ENCODE peak calls at places on chromosomes 13 and 19, in ten cellular contexts. One of them, this sample, is unnamed. For H3K4me1, the result is how much of the 10 kb centered on the place peaks cover.

GRCh38 chr19:39031368-39032163 is 783 bp downstream of the FBXO27 start:
- DNase-seq in K562: peak
- DNase-seq in lower lobe of right lung: peak
- DNase-seq in uterus: peak
- DNase-seq in neural progenitor cell: peak
- DNase-seq in Peyer's patch: peak
- DNase-seq in ovary: peak
- DNase-seq in CD8-positive, alpha-beta T cell: peak
- DNase-seq in tibial artery: peak
- DNase-seq in tibial nerve: peak
- DNase-seq in this sample: peak

GRCh38 chr13:64553411-64554129 is 2676.6 kb downstream of the PCDH9 start:
- DNase-seq in tibial nerve: no peak
- DNase-seq in lower lobe of right lung: no peak
- DNase-seq in ovary: no peak
- DNase-seq in neural progenitor cell: no peak
- DNase-seq in tibial artery: no peak
- DNase-seq in uterus: no peak
- DNase-seq in Peyer's patch: no peak
- DNase-seq in K562: no peak
- DNase-seq in CD8-positive, alpha-beta T cell: no peak
- DNase-seq in this sample: no peak

GRCh38 chr19:44051654-44052402 is at the start of gene ZNF223:
- DNase-seq in uterus: peak
- DNase-seq in Peyer's patch: peak
- DNase-seq in CD8-positive, alpha-beta T cell: peak
- DNase-seq in lower lobe of right lung: peak
- DNase-seq in tibial artery: peak
- DNase-seq in tibial nerve: peak
- DNase-seq in K562: peak
- DNase-seq in neural progenitor cell: peak
- DNase-seq in ovary: peak
- DNase-seq in this sample: peak

GRCh38 chr13:51829236-51829899 is 15.6 kb downstream of the TMEM272 start:
- DNase-seq in CD8-positive, alpha-beta T cell: no peak
- DNase-seq in lower lobe of right lung: no peak
- DNase-seq in tibial nerve: no peak
- DNase-seq in K562: no peak
- DNase-seq in uterus: no peak
- DNase-seq in neural progenitor cell: no peak
- DNase-seq in ovary: no peak
- DNase-seq in Peyer's patch: no peak
- DNase-seq in tibial artery: no peak
- DNase-seq in this sample: no peak

GRCh38 chr13:75461314-75461713 is 20.7 kb downstream of the TBC1D4 start:
- DNase-seq in Peyer's patch: no peak
- DNase-seq in tibial artery: no peak
- DNase-seq in lower lobe of right lung: no peak
- DNase-seq in CD8-positive, alpha-beta T cell: no peak
- DNase-seq in K562: no peak
- DNase-seq in uterus: no peak
- DNase-seq in neural progenitor cell: no peak
- DNase-seq in ovary: no peak
- DNase-seq in tibial nerve: no peak
- DNase-seq in this sample: no peak

GRCh38 chr13:61908906-61909305 is 493.3 kb upstream of the PCDH20 start:
- DNase-seq in K562: no peak
- DNase-seq in tibial nerve: no peak
- DNase-seq in tibial artery: no peak
- DNase-seq in ovary: no peak
- DNase-seq in lower lobe of right lung: no peak
- DNase-seq in Peyer's patch: no peak
- DNase-seq in neural progenitor cell: no peak
- DNase-seq in uterus: no peak
- DNase-seq in CD8-positive, alpha-beta T cell: no peak
- DNase-seq in this sample: no peak

GRCh38 chr19:41478171-41478570 is 35.2 kb downstream of the ERICH4 start:
- DNase-seq in lower lobe of right lung: no peak
- DNase-seq in ovary: no peak
- DNase-seq in neural progenitor cell: no peak
- DNase-seq in CD8-positive, alpha-beta T cell: no peak
- DNase-seq in uterus: no peak
- DNase-seq in Peyer's patch: no peak
- DNase-seq in tibial artery: no peak
- DNase-seq in K562: no peak
- DNase-seq in tibial nerve: no peak
- DNase-seq in this sample: no peak

GRCh38 chr13:73943137-73943964 is 190.9 kb downstream of the KLF12 start:
- DNase-seq in tibial artery: no peak
- DNase-seq in Peyer's patch: no peak
- DNase-seq in CD8-positive, alpha-beta T cell: no peak
- DNase-seq in neural progenitor cell: no peak
- DNase-seq in K562: no peak
- DNase-seq in tibial nerve: no peak
- DNase-seq in uterus: no peak
- DNase-seq in lower lobe of right lung: no peak
- DNase-seq in ovary: no peak
- DNase-seq in this sample: no peak

GRCh38 chr19:35350591-35350990 is 2.9 kb downstream of the FFAR1 start:
- DNase-seq in tibial nerve: no peak
- DNase-seq in CD8-positive, alpha-beta T cell: no peak
- DNase-seq in neural progenitor cell: no peak
- DNase-seq in K562: no peak
- DNase-seq in lower lobe of right lung: peak
- DNase-seq in uterus: no peak
- DNase-seq in Peyer's patch: peak
- DNase-seq in tibial artery: peak
- DNase-seq in ovary: peak
- DNase-seq in this sample: no peak

GRCh38 chr19:35351441-35352176 is 3.9 kb downstream of the FFAR1 start:
- DNase-seq in ovary: peak
- DNase-seq in Peyer's patch: peak
- DNase-seq in tibial nerve: no peak
- DNase-seq in uterus: no peak
- DNase-seq in neural progenitor cell: no peak
- DNase-seq in tibial artery: no peak
- DNase-seq in CD8-positive, alpha-beta T cell: no peak
- DNase-seq in K562: peak
- DNase-seq in lower lobe of right lung: peak
- DNase-seq in this sample: no peak

GRCh38 chr19:35352177-35352447 is 4.4 kb downstream of the FFAR1 start:
- DNase-seq in neural progenitor cell: no peak
- DNase-seq in CD8-positive, alpha-beta T cell: no peak
- DNase-seq in tibial artery: no peak
- DNase-seq in lower lobe of right lung: no peak
- DNase-seq in Peyer's patch: no peak
- DNase-seq in ovary: no peak
- DNase-seq in uterus: no peak
- DNase-seq in K562: no peak
- DNase-seq in tibial nerve: no peak
- DNase-seq in this sample: no peak

GRCh38 chr19:35353635-35354034 is 4.6 kb upstream of the FFAR3 start:
- DNase-seq in tibial nerve: no peak
- DNase-seq in tibial artery: peak
- DNase-seq in K562: peak
- DNase-seq in neural progenitor cell: no peak
- DNase-seq in ovary: no peak
- DNase-seq in uterus: no peak
- DNase-seq in CD8-positive, alpha-beta T cell: no peak
- DNase-seq in Peyer's patch: no peak
- DNase-seq in lower lobe of right lung: peak
- DNase-seq in this sample: no peak

DNA sequence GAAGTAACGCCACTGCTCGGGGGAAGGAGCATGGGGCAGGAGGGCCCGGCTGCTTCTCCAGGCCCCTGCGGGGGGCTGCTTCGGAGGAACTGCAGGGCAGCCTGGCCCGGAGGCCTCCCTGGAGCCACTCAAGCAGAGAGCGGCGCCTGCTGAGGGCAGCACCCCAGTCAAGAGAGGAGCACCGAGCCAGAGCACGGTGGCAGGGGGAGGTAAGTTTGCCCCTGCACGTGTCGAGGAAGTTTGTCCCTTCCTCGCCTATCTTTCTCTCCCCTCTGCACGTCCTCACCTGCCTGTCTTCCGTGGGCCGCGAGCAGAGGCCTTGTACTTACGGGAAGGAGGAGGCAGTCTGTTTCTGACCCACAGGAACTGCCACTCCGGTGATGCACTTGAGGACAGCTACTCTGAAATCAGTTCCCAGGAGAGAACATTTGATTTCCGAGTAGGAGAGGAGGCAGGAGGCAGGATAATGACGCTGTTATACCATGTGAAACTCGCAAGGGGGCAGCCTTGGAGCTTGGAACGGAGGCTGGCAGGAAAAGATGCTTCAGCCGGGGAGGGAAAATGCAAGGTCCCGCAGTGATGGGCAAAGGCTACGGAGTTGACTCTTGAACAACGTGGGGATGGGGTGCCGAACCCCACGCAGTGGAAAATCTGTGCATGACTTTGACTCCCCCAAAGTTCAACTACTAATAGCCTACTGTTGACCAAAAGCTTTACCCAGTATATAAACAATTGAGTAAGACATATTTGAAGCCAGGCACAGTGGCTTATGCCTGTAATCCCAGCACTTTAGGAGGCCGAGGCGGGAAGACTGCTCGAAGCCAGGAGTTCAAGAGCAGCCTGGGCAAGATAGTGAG is 5.0 kb downstream of the FFAR1 start:
- DNase-seq in CD8-positive, alpha-beta T cell: peak
- DNase-seq in K562: peak
- DNase-seq in Peyer's patch: peak
- DNase-seq in tibial nerve: no peak
- DNase-seq in ovary: peak
- DNase-seq in uterus: no peak
- DNase-seq in lower lobe of right lung: peak
- DNase-seq in tibial artery: peak
- DNase-seq in neural progenitor cell: peak
- DNase-seq in this sample: no peak
- TF ChIP-seq CTCF in CD8-positive, alpha-beta T cell: peak
- TF ChIP-seq CTCF in K562: peak
- TF ChIP-seq CTCF in Peyer's patch: peak
- TF ChIP-seq CTCF in tibial nerve: peak
- TF ChIP-seq CTCF in ovary: peak
- TF ChIP-seq CTCF in uterus: peak
- TF ChIP-seq CTCF in lower lobe of right lung: peak
- TF ChIP-seq CTCF in tibial artery: peak
- TF ChIP-seq CTCF in neural progenitor cell: peak
- TF ChIP-seq CTCF in this sample: peak

GRCh38 chr13:33353210-33353609 is 67.7 kb upstream of the STARD13 start:
- DNase-seq in K562: no peak
- DNase-seq in uterus: no peak
- DNase-seq in CD8-positive, alpha-beta T cell: no peak
- DNase-seq in neural progenitor cell: no peak
- DNase-seq in tibial artery: peak
- DNase-seq in Peyer's patch: peak
- DNase-seq in lower lobe of right lung: peak
- DNase-seq in tibial nerve: peak
- DNase-seq in ovary: no peak
- DNase-seq in this sample: peak

GRCh38 chr13:33352520-33352919 is 67.0 kb upstream of the STARD13 start:
- DNase-seq in neural progenitor cell: no peak
- DNase-seq in Peyer's patch: no peak
- DNase-seq in K562: no peak
- DNase-seq in tibial artery: no peak
- DNase-seq in uterus: no peak
- DNase-seq in ovary: no peak
- DNase-seq in tibial nerve: no peak
- DNase-seq in lower lobe of right lung: no peak
- DNase-seq in CD8-positive, alpha-beta T cell: no peak
- DNase-seq in this sample: no peak

GRCh38 chr13:33355470-33355869 is 69.9 kb upstream of the STARD13 start:
- DNase-seq in ovary: no peak
- DNase-seq in CD8-positive, alpha-beta T cell: no peak
- DNase-seq in tibial artery: no peak
- DNase-seq in neural progenitor cell: no peak
- DNase-seq in tibial nerve: no peak
- DNase-seq in Peyer's patch: no peak
- DNase-seq in K562: no peak
- DNase-seq in uterus: no peak
- DNase-seq in lower lobe of right lung: no peak
- DNase-seq in this sample: no peak

GRCh38 chr13:33352023-33352422 is 66.5 kb upstream of the STARD13 start:
- DNase-seq in K562: no peak
- DNase-seq in neural progenitor cell: no peak
- DNase-seq in ovary: no peak
- DNase-seq in tibial artery: no peak
- DNase-seq in uterus: no peak
- DNase-seq in lower lobe of right lung: no peak
- DNase-seq in tibial nerve: no peak
- DNase-seq in Peyer's patch: no peak
- DNase-seq in CD8-positive, alpha-beta T cell: no peak
- DNase-seq in this sample: no peak

GRCh38 chr13:33353646-33354045 is 68.1 kb upstream of the STARD13 start:
- DNase-seq in tibial nerve: no peak
- DNase-seq in neural progenitor cell: no peak
- DNase-seq in CD8-positive, alpha-beta T cell: no peak
- DNase-seq in uterus: no peak
- DNase-seq in K562: no peak
- DNase-seq in Peyer's patch: no peak
- DNase-seq in ovary: no peak
- DNase-seq in lower lobe of right lung: no peak
- DNase-seq in tibial artery: no peak
- DNase-seq in this sample: no peak
- H3K27ac ChIP-seq in tibial nerve: no peak
- H3K27ac ChIP-seq in neural progenitor cell: no peak
- H3K27ac ChIP-seq in CD8-positive, alpha-beta T cell: no peak
- H3K27ac ChIP-seq in uterus: no peak
- H3K27ac ChIP-seq in K562: no peak
- H3K27ac ChIP-seq in Peyer's patch: peak
- H3K27ac ChIP-seq in ovary: no peak
- H3K27ac ChIP-seq in lower lobe of right lung: peak
- H3K27ac ChIP-seq in tibial artery: no peak
- H3K27ac ChIP-seq in this sample: peak

DNA sequence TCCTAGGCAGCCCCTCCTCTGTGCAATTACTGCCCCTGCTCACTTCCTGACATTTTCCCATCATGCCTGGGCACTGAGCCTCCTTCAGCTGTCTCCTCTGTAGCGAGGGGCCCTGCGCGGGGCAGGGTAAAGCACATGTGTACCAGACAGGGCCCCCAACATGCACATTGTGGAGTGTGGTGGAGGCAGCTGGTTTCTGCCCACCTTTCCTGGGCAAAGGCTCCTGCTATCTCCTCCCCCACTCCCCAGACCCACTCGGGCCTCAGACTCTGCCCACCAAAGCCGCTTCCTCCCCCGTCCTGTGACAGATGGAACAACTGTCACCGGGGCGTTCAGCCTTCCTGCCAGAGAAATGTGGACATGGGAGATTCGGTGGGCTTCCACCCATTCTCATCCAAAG is 2.9 kb upstream of the KPTN start:
- DNase-seq in neural progenitor cell: no peak
- DNase-seq in Peyer's patch: no peak
- DNase-seq in lower lobe of right lung: no peak
- DNase-seq in uterus: no peak
- DNase-seq in K562: no peak
- DNase-seq in CD8-positive, alpha-beta T cell: no peak
- DNase-seq in ovary: no peak
- DNase-seq in tibial artery: peak
- DNase-seq in tibial nerve: no peak
- DNase-seq in this sample: no peak
- H3K4me1 ChIP-seq in neural progenitor cell: under half
- H3K4me1 ChIP-seq in Peyer's patch: under half
- H3K4me1 ChIP-seq in lower lobe of right lung: under half
- H3K4me1 ChIP-seq in uterus: under half
- H3K4me1 ChIP-seq in K562: under half
- H3K4me1 ChIP-seq in CD8-positive, alpha-beta T cell: under half
- H3K4me1 ChIP-seq in ovary: under half
- H3K4me1 ChIP-seq in tibial artery: under half
- H3K4me1 ChIP-seq in tibial nerve: under half
- H3K4me1 ChIP-seq in this sample: under half

DNA sequence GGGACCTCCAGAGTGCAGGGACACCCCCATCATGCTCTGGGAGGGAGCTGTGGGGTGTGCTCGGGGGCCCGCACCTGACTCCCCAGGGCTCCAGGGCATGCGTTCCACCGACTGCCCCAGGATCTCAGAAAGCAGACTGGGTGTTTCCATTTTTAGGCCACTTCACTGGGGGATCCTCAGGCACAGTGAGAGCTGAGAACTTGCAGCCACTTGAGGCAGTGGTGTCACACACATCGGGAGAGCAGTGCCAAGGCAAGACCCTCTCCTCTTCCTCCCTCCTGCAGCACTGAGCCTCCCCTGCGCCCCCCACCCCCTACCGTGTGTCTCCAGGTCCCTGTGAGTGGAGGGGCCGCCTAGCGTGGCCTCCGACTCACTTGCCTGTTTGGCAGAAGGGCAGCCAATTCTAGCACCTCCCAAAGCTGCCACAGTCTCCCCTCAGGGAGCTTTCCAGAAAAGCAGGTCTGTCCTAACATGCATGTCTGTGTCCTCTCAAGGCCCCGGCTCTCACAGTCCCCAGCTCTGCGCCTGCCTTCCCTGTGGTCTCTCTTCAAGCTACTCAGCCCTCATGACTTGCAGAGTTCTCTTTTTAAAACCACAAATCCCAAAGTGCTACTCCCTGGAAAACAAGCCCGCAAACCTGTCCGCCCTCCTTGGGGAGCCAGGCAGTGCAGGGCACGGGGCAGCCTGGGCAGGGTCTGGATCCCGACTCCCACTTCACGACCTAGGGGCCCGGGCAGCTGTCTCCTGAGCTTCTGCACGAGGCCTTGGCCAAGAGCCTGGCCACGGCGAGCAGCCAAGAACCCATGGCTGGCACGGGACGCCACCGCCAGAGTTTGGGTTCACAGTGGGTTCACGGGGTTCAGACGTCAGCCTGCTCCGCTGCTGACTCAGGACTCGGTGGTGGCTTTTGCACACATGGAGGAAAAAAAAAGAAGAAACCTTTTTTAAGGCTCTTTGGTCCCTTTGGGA is 94.1 kb downstream of the STK24 start:
- DNase-seq in Peyer's patch: peak
- DNase-seq in K562: no peak
- DNase-seq in ovary: peak
- DNase-seq in tibial nerve: peak
- DNase-seq in neural progenitor cell: peak
- DNase-seq in uterus: no peak
- DNase-seq in CD8-positive, alpha-beta T cell: no peak
- DNase-seq in tibial artery: peak
- DNase-seq in lower lobe of right lung: peak
- DNase-seq in this sample: no peak
- TF ChIP-seq CTCF in Peyer's patch: no peak
- TF ChIP-seq CTCF in K562: no peak
- TF ChIP-seq CTCF in ovary: no peak
- TF ChIP-seq CTCF in tibial nerve: no peak
- TF ChIP-seq CTCF in neural progenitor cell: peak
- TF ChIP-seq CTCF in uterus: no peak
- TF ChIP-seq CTCF in CD8-positive, alpha-beta T cell: no peak
- TF ChIP-seq CTCF in tibial artery: no peak
- TF ChIP-seq CTCF in lower lobe of right lung: no peak
- TF ChIP-seq CTCF in this sample: no peak

This sample was measured in ascending aorta.